ENCODE peak calls at places on chromosome 18, in nine cellular contexts. V, J, E, W, R, F, S, Z and G are unnamed samples.

GRCh38 chr18:75218524-75218923 is 7.9 kb downstream of the TSHZ1 start:
- DNase-seq in V (no peak), J (no peak), E (no peak), W (no peak), R (no peak), F (no peak), S (no peak), Z (no peak), G (no peak)

GRCh38 chr18:65477450-65477849 is 273.4 kb upstream of the CDH7 start:
- DNase-seq in V (no peak), J (no peak), E (no peak), W (no peak), R (no peak), F (no peak), S (no peak), Z (no peak), G (no peak)

GRCh38 chr18:13268746-13269285 is 50.3 kb downstream of the LDLRAD4 start:
- DNase-seq in V (no peak), J (no peak), E (no peak), W (no peak), R (no peak), F (no peak), S (no peak), Z (no peak), G (no peak)

GRCh38 chr18:26424428-26425147 is 123.8 kb downstream of the KCTD1 start:
- DNase-seq in V (no peak), J (no peak), E (no peak), W (no peak), R (no peak), F (no peak), S (no peak), Z (no peak), G (no peak)

GRCh38 chr18:36397033-36397432 is 99.5 kb downstream of the FHOD3 start:
- DNase-seq in V (no peak), J (no peak), E (no peak), W (no peak), R (no peak), F (no peak), S (no peak), Z (no peak), G (no peak)

GRCh38 chr18:78971511-78972245 is 7.9 kb upstream of the SALL3 start:
- DNase-seq in V (no peak), J (no peak), E (no peak), W (no peak), R (no peak), F (no peak), S (no peak), Z (no peak), G (no peak)

GRCh38 chr18:26863122-26863879 is 2.2 kb downstream of the AQP4 start:
- DNase-seq in V (peak; percentile 84), J (peak; percentile 30), E (no peak), W (peak; percentile 35), R (peak; percentile 34), F (no peak), S (no peak), Z (no peak), G (peak; percentile 90)

GRCh38 chr18:22171839-22172582 is 2.6 kb downstream of the GATA6 start:
- DNase-seq in V (no peak), J (no peak), E (no peak), W (no peak), R (no peak), F (no peak), S (no peak), Z (no peak), G (no peak)

GRCh38 chr18:67651438-67651837 is 134.9 kb upstream of the DSEL start:
- DNase-seq in V (no peak), J (no peak), E (no peak), W (no peak), R (no peak), F (no peak), S (no peak), Z (no peak), G (no peak)

GRCh38 chr18:72768681-72769229 is 99.0 kb downstream of the NETO1 start:
- DNase-seq in V (no peak), J (no peak), E (no peak), W (no peak), R (no peak), F (no peak), S (no peak), Z (no peak), G (no peak)

GRCh38 chr18:70382032-70382431 is 93.2 kb downstream of the SOCS6 start:
- DNase-seq in V (no peak), J (no peak), E (no peak), W (no peak), R (no peak), F (no peak), S (no peak), Z (no peak), G (no peak)

GRCh38 chr18:79494936-79495335 is 99.2 kb downstream of the NFATC1 start:
- DNase-seq in V (no peak), J (no peak), E (no peak), W (no peak), R (no peak), F (no peak), S (no peak), Z (no peak), G (no peak)

GRCh38 chr18:76528477-76529432 is 33.7 kb upstream of the ZNF516 start:
- DNase-seq in V (no peak), J (peak; percentile 14), E (no peak), W (no peak), R (peak; percentile 38), F (peak; percentile 13), S (no peak), Z (peak; percentile 29), G (no peak)

GRCh38 chr18:58682429-58683069 is 11.3 kb downstream of the MALT1 start:
- DNase-seq in V (peak; percentile 43), J (no peak), E (no peak), W (peak; percentile 68), R (peak; percentile 77), F (no peak), S (no peak), Z (no peak), G (no peak)